ENCODE peak calls at places on chromosomes 16 and 17, in four cellular contexts. One of them, this sample, is unnamed.

GRCh38 chr16:89476811-89477261 is 13.5 kb downstream of the ANKRD11 start:
- DNase-seq in NCI-H510A: no peak
- DNase-seq in effector memory CD8-positive, alpha-beta T cell: no peak
- DNase-seq in WTC11: no peak
- DNase-seq in this sample: no peak

GRCh38 chr16:50473375-50473945 is 74.7 kb upstream of the NKD1 start:
- DNase-seq in WTC11: no peak
- DNase-seq in NCI-H510A: peak
- DNase-seq in effector memory CD8-positive, alpha-beta T cell: no peak
- DNase-seq in this sample: no peak

GRCh38 chr16:3076577-3076976 is 11.1 kb downstream of the IL32 start:
- DNase-seq in effector memory CD8-positive, alpha-beta T cell: no peak
- DNase-seq in NCI-H510A: no peak
- DNase-seq in WTC11: no peak
- DNase-seq in this sample: no peak

GRCh38 chr17:37791434-37791833 is 46.6 kb upstream of the HNF1B start:
- DNase-seq in WTC11: peak
- DNase-seq in effector memory CD8-positive, alpha-beta T cell: peak
- DNase-seq in NCI-H510A: no peak
- DNase-seq in this sample: peak

GRCh38 chr16:77788196-77789084 is at the start of gene VAT1L:
- DNase-seq in NCI-H510A: no peak
- DNase-seq in WTC11: peak
- DNase-seq in effector memory CD8-positive, alpha-beta T cell: no peak
- DNase-seq in this sample: no peak

GRCh38 chr16:79677799-79678525 is 77.4 kb upstream of the MAF start:
- DNase-seq in NCI-H510A: no peak
- DNase-seq in WTC11: no peak
- DNase-seq in effector memory CD8-positive, alpha-beta T cell: no peak
- DNase-seq in this sample: no peak

GRCh38 chr16:57092786-57093301 is 461 bp downstream of the CPNE2 start:
- DNase-seq in WTC11: peak
- DNase-seq in effector memory CD8-positive, alpha-beta T cell: peak
- DNase-seq in NCI-H510A: no peak
- DNase-seq in this sample: peak

GRCh38 chr17:2688351-2689342 is 22.9 kb downstream of the CLUH start:
- DNase-seq in effector memory CD8-positive, alpha-beta T cell: no peak
- DNase-seq in WTC11: no peak
- DNase-seq in NCI-H510A: peak
- DNase-seq in this sample: no peak

GRCh38 chr17:59154721-59155438 is at the start of gene SKA2:
- DNase-seq in effector memory CD8-positive, alpha-beta T cell: peak
- DNase-seq in WTC11: peak
- DNase-seq in NCI-H510A: peak
- DNase-seq in this sample: peak

GRCh38 chr16:12060751-12061150 is 84.2 kb downstream of the SNX29 start:
- DNase-seq in WTC11: no peak
- DNase-seq in effector memory CD8-positive, alpha-beta T cell: no peak
- DNase-seq in NCI-H510A: no peak
- DNase-seq in this sample: no peak

GRCh38 chr16:17173134-17173729 is 297.5 kb downstream of the XYLT1 start:
- DNase-seq in effector memory CD8-positive, alpha-beta T cell: no peak
- DNase-seq in NCI-H510A: no peak
- DNase-seq in WTC11: no peak
- DNase-seq in this sample: peak

GRCh38 chr16:2163211-2163881 is 7.8 kb downstream of the TRAF7 start:
- DNase-seq in WTC11: no peak
- DNase-seq in effector memory CD8-positive, alpha-beta T cell: no peak
- DNase-seq in NCI-H510A: no peak
- DNase-seq in this sample: no peak

GRCh38 chr16:89187337-89188063 is 12.8 kb downstream of the SLC22A31 start:
- DNase-seq in effector memory CD8-positive, alpha-beta T cell: no peak
- DNase-seq in NCI-H510A: no peak
- DNase-seq in WTC11: no peak
- DNase-seq in this sample: no peak

This sample was measured in activated gamma-delta T cell treated with Interleukin-2 at 50 U/mL for 16 hours.